ENCODE peak calls at places on chromosome 3, in ten cellular contexts. J is foreskin fibroblast, R is AG04450, W is left lung, N is lung, Q is mesothelial cell of epicardium, S is psoas muscle, O is glutamatergic neuron, C is upper lobe of left lung, P is Peyer's patch. K is an unnamed sample.

GRCh38 chr3:141279074-141279945 is 47.7 kb downstream of the PXYLP1 start:
- DNase-seq in J (no peak), R (no peak), W (no peak), N (no peak), Q (no peak), S (no peak), O (no peak), C (no peak), P (no peak), K (no peak)

GRCh38 chr3:10437995-10438901 is 67.1 kb downstream of the ATP2B2 start:
- DNase-seq in J (peak), R (peak), W (no peak), N (no peak), Q (no peak), S (peak), O (no peak), C (no peak), P (no peak), K (no peak)

GRCh38 chr3:171282041-171282440 is 178.2 kb downstream of the TNIK start:
- DNase-seq in J (no peak), R (no peak), W (no peak), N (no peak), Q (no peak), S (no peak), O (no peak), C (no peak), P (no peak), K (no peak)

GRCh38 chr3:15295506-15295905 is 36.9 kb downstream of the SH3BP5 start:
- DNase-seq in J (peak), R (no peak), W (no peak), N (no peak), Q (no peak), S (no peak), O (no peak), C (no peak), P (no peak), K (peak)

GRCh38 chr3:73656241-73656890 is 31.6 kb upstream of the PDZRN3 start:
- DNase-seq in J (no peak), R (no peak), W (no peak), N (no peak), Q (no peak), S (no peak), O (no peak), C (no peak), P (no peak), K (no peak)

GRCh38 chr3:111715911-111716523 is 120.9 kb upstream of the ZBED2 start:
- DNase-seq in J (no peak), R (no peak), W (no peak), N (peak), Q (peak), S (peak), O (peak), C (no peak), P (peak), K (no peak)

GRCh38 chr3:159988617-159989251 is at the start of gene IL12A:
- DNase-seq in J (peak), R (no peak), W (peak), N (peak), Q (peak), S (peak), O (peak), C (peak), P (peak), K (peak)

GRCh38 chr3:105836533-105836932 is 32.3 kb downstream of the CBLB start:
- DNase-seq in J (peak), R (peak), W (no peak), N (no peak), Q (no peak), S (no peak), O (no peak), C (no peak), P (no peak), K (no peak)

GRCh38 chr3:110362756-110363155 is 708.9 kb upstream of the NECTIN3 start:
- DNase-seq in J (peak), R (no peak), W (no peak), N (no peak), Q (no peak), S (no peak), O (no peak), C (no peak), P (no peak), K (no peak)

GRCh38 chr3:98521897-98522537 is 685 bp downstream of the CLDND1 start:
- DNase-seq in J (peak), R (peak), W (peak), N (peak), Q (no peak), S (peak), O (peak), C (peak), P (no peak), K (peak)

GRCh38 chr3:68893600-68894239 is 38.6 kb downstream of the TAFA4 start:
- DNase-seq in J (peak), R (no peak), W (no peak), N (no peak), Q (no peak), S (no peak), O (no peak), C (no peak), P (no peak), K (no peak)

GRCh38 chr3:101229681-101230080 is 90.7 kb downstream of the IMPG2 start:
- DNase-seq in J (peak), R (no peak), W (no peak), N (no peak), Q (no peak), S (no peak), O (no peak), C (no peak), P (no peak), K (no peak)
- TF ChIP-seq CTCF in J (peak), R (peak), W (no peak), N (no peak), Q (no peak), S (no peak), O (no peak), C (no peak), P (peak), K (no peak)

GRCh38 chr3:33732394-33732793 is 14.3 kb upstream of the CLASP2 start:
- DNase-seq in J (no peak), R (no peak), W (no peak), N (no peak), Q (no peak), S (no peak), O (no peak), C (no peak), P (no peak), K (no peak)
- TF ChIP-seq CTCF in J (peak), R (peak), W (peak), N (no peak), Q (peak), S (no peak), O (peak), C (no peak), P (peak), K (peak)

GRCh38 chr3:31534036-31534435 is 1.3 kb downstream of the STT3B start:
- DNase-seq in J (no peak), R (no peak), W (no peak), N (no peak), Q (no peak), S (no peak), O (no peak), C (no peak), P (no peak), K (no peak)

GRCh38 chr3:31532587-31533168 is at the start of gene STT3B:
- DNase-seq in J (peak), R (peak), W (peak), N (peak), Q (peak), S (peak), O (peak), C (peak), P (peak), K (peak)

GRCh38 chr3:31531992-31532586 is 636 bp upstream of the STT3B start:
- DNase-seq in J (peak), R (peak), W (peak), N (peak), Q (peak), S (peak), O (peak), C (peak), P (peak), K (peak)

GRCh38 chr3:31531465-31531991 is 1.2 kb upstream of the STT3B start:
- DNase-seq in J (no peak), R (no peak), W (no peak), N (no peak), Q (no peak), S (no peak), O (no peak), C (no peak), P (no peak), K (no peak)

GRCh38 chr3:31533169-31533870 is 595 bp downstream of the STT3B start:
- DNase-seq in J (no peak), R (no peak), W (peak), N (peak), Q (peak), S (peak), O (peak), C (peak), P (peak), K (peak)
- TF ChIP-seq CTCF in J (no peak), R (peak), W (no peak), N (no peak), Q (no peak), S (peak), O (peak), C (no peak), P (peak), K (no peak)

DNA sequence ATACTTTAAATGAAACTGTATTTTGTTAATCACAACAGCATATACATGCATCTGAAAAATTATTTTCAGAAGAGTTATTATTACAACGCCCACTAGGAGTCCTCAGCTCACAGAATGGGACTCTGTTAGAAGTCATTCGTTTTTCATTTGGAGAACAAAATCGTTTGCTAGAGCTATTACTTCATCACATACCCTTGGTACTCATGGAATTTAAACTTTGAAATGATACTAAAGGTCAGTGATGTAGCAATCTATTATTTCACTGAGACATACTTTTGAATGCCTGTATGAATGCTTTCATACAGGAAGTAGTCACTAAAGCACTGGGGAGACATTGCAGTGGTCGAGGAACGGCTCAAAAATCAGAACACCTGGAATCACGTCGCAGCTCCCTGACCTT is 198.1 kb downstream of the MBNL1 start:
- DNase-seq in J (peak), R (peak), W (no peak), N (no peak), Q (no peak), S (no peak), O (no peak), C (no peak), P (no peak), K (no peak)
- TF ChIP-seq CTCF in J (peak), R (peak), W (peak), N (no peak), Q (peak), S (peak), O (peak), C (no peak), P (peak), K (peak)

GRCh38 chr3:13209334-13209733 is 136.1 kb upstream of the IQSEC1 start:
- DNase-seq in J (no peak), R (no peak), W (no peak), N (no peak), Q (no peak), S (no peak), O (no peak), C (no peak), P (no peak), K (no peak)
- TF ChIP-seq CTCF in J (no peak), R (no peak), W (no peak), N (no peak), Q (no peak), S (no peak), O (no peak), C (no peak), P (no peak), K (no peak)